ENCODE peak calls at places on chromosome 20, in four cellular contexts. L is B cell, O is fibroblast of lung, S is left lung. H is an unnamed sample.

GRCh38 chr20:11437611-11438380 is 479.9 kb upstream of the BTBD3 start:
- DNase-seq in L (no peak), O (no peak), S (no peak), H (no peak)

GRCh38 chr20:36644032-36644712 is 1.8 kb downstream of the SLA2 start:
- DNase-seq in L (no peak), O (no peak), S (no peak), H (no peak)

GRCh38 chr20:56445130-56445529 is 23.3 kb upstream of the RTF2 start:
- DNase-seq in L (no peak), O (no peak), S (no peak), H (no peak)

GRCh38 chr20:30175681-30176080 is 1081.8 kb upstream of the DEFB115 start:
- DNase-seq in L (no peak), O (no peak), S (no peak), H (no peak)

GRCh38 chr20:57208198-57208597 is 58.2 kb downstream of the BMP7 start:
- DNase-seq in L (no peak), O (peak; percentile 84), S (no peak), H (no peak)

GRCh38 chr20:34068001-34068400 is 44.0 kb downstream of the EIF2S2 start:
- DNase-seq in L (no peak), O (no peak), S (no peak), H (no peak)

GRCh38 chr20:36606171-36607116 is 865 bp downstream of the RAB5IF start:
- DNase-seq in L (no peak), O (peak; percentile 21), S (peak; percentile 59), H (no peak)

GRCh38 chr20:7926767-7927166 is 13.5 kb downstream of the HAO1 start:
- DNase-seq in L (no peak), O (peak; percentile 51), S (no peak), H (no peak)

GRCh38 chr20:33267691-33268090 is 15.3 kb upstream of the BPIFB1 start:
- DNase-seq in L (no peak), O (no peak), S (no peak), H (no peak)

GRCh38 chr20:58293453-58293852 is 16.1 kb upstream of the RAB22A start:
- DNase-seq in L (no peak), O (no peak), S (no peak), H (no peak)

GRCh38 chr20:46844965-46845364 is 49.7 kb upstream of the EYA2 start:
- DNase-seq in L (no peak), O (no peak), S (no peak), H (no peak)

GRCh38 chr20:64203037-64203777 is 39.0 kb downstream of the MYT1 start:
- DNase-seq in L (no peak), O (no peak), S (no peak), H (no peak)

GRCh38 chr20:64228086-64228485 is 27.5 kb upstream of the PCMTD2 start:
- DNase-seq in L (no peak), O (no peak), S (no peak), H (no peak)

GRCh38 chr20:31605902-31606677 is 1.0 kb downstream of the ID1 start:
- DNase-seq in L (no peak), O (peak; percentile 25), S (peak; percentile 38), H (no peak)

GRCh38 chr20:56631318-56631989 is 2.3 kb downstream of the TFAP2C start:
- DNase-seq in L (no peak), O (no peak), S (no peak), H (no peak)

GRCh38 chr20:1241456-1241855 is 15.6 kb downstream of the RAD21L1 start:
- DNase-seq in L (no peak), O (no peak), S (no peak), H (no peak)
- TF ChIP-seq CTCF in L (no peak), O (no peak), S (no peak), H (no peak)

DNA sequence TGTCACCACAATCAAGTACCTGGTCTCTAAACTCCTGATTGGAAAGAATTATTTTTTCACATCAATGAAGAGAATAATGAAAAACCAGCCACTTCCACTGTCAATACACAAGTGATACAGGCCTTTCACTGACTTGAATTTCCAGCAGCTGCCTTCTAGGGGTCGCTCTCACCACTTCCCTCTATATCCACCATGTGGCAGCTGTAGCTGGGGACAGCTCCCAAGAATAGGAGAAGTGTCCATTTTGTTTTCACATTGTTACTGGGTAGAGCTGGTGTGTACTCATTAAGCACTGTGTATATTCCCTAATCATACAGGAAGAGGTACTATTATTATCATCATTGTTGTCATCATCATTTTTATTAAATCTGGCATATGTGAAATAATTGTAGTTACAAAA is 438.4 kb upstream of the SPTLC3 start:
- DNase-seq in L (no peak), O (no peak), S (no peak), H (no peak)
- TF ChIP-seq CTCF in L (no peak), O (no peak), S (peak; percentile 12), H (no peak)

GRCh38 chr20:9392892-9393857 is 121.2 kb upstream of the LAMP5 start:
- DNase-seq in L (no peak), O (peak; percentile 61), S (peak; percentile 72), H (peak; percentile 55)
- TF ChIP-seq CTCF in L (no peak), O (peak; percentile 95), S (peak; percentile 75), H (peak; percentile 47)

GRCh38 chr20:5806457-5807263 is 56.5 kb downstream of the SHLD1 start:
- DNase-seq in L (no peak), O (no peak), S (no peak), H (no peak)
- TF ChIP-seq CTCF in L (no peak), O (peak; percentile 26), S (no peak), H (no peak)

GRCh38 chr20:62133864-62134263 is 9.3 kb downstream of the PSMA7 start:
- DNase-seq in L (peak; percentile 38), O (no peak), S (no peak), H (no peak)
- TF ChIP-seq CTCF in L (no peak), O (peak; percentile 4), S (no peak), H (no peak)

H was measured in mesothelial cell of epicardium.